ENCODE peak calls at places on chromosomes 3 and 15, in ten cellular contexts. V, H, P, W, R, Z, L, F, J and M are unnamed samples. For H3K9me3, the result is how much of the 10 kb centered on the place peaks cover.

GRCh38 chr3:143821862-143822261 is 26.4 kb downstream of the SLC9A9 start:
- DNase-seq in V (no peak), H (no peak), P (no peak), W (no peak), R (no peak), Z (no peak), L (no peak), F (no peak), J (no peak), M (no peak)

GRCh38 chr3:184300377-184300717 is 1.3 kb downstream of the PSMD2 start:
- DNase-seq in V (peak), H (no peak), P (no peak), W (no peak), R (no peak), Z (no peak), L (no peak), F (peak), J (no peak), M (no peak)

GRCh38 chr3:108441081-108441507 is 69.3 kb downstream of the MYH15 start:
- DNase-seq in V (no peak), H (peak), P (no peak), W (no peak), R (no peak), Z (no peak), L (peak), F (peak), J (no peak), M (peak)

GRCh38 chr3:94990952-94991705 is 928.3 kb downstream of the NSUN3 start:
- DNase-seq in V (no peak), H (no peak), P (no peak), W (no peak), R (no peak), Z (no peak), L (no peak), F (no peak), J (no peak), M (no peak)

GRCh38 chr3:38644016-38644661 is 5.3 kb downstream of the SCN5A start:
- DNase-seq in V (no peak), H (no peak), P (no peak), W (no peak), R (no peak), Z (no peak), L (no peak), F (no peak), J (no peak), M (no peak)

GRCh38 chr3:165462616-165463334 is 266.6 kb upstream of the SLITRK3 start:
- DNase-seq in V (no peak), H (no peak), P (no peak), W (peak), R (no peak), Z (no peak), L (no peak), F (no peak), J (no peak), M (no peak)

GRCh38 chr3:38725726-38726410 is 76.4 kb upstream of the SCN5A start:
- DNase-seq in V (no peak), H (no peak), P (peak), W (no peak), R (no peak), Z (no peak), L (no peak), F (peak), J (no peak), M (peak)

GRCh38 chr3:122921791-122922651 is 105.5 kb downstream of the SEMA5B start:
- DNase-seq in V (no peak), H (peak), P (no peak), W (no peak), R (no peak), Z (peak), L (peak), F (peak), J (no peak), M (no peak)

GRCh38 chr15:40807888-40808194 is 568 bp upstream of the DNAJC17 start:
- DNase-seq in V (no peak), H (no peak), P (no peak), W (no peak), R (no peak), Z (no peak), L (no peak), F (no peak), J (no peak), M (no peak)

GRCh38 chr3:53192608-53193007 is 31.6 kb downstream of the PRKCD start:
- DNase-seq in V (no peak), H (no peak), P (no peak), W (no peak), R (peak), Z (no peak), L (no peak), F (no peak), J (peak), M (no peak)

GRCh38 chr15:90286678-90287077 is 21.2 kb downstream of the NGRN start:
- DNase-seq in V (no peak), H (no peak), P (no peak), W (peak), R (no peak), Z (no peak), L (peak), F (peak), J (no peak), M (peak)

GRCh38 chr15:69298697-69299441 is at the start of gene PAQR5:
- DNase-seq in V (no peak), H (no peak), P (no peak), W (peak), R (peak), Z (peak), L (peak), F (peak), J (peak), M (no peak)

GRCh38 chr15:76196286-76196948 is 114.9 kb downstream of the ETFA start:
- DNase-seq in V (peak), H (no peak), P (peak), W (peak), R (peak), Z (peak), L (no peak), F (peak), J (peak), M (peak)

GRCh38 chr3:58260733-58261132 is 23.1 kb downstream of the ABHD6 start:
- DNase-seq in V (peak), H (no peak), P (no peak), W (no peak), R (no peak), Z (no peak), L (no peak), F (peak), J (no peak), M (peak)

GRCh38 chr15:66847565-66847991 is 145.5 kb downstream of the SMAD6 start:
- DNase-seq in V (no peak), H (no peak), P (no peak), W (no peak), R (peak), Z (no peak), L (no peak), F (no peak), J (no peak), M (no peak)

GRCh38 chr3:77530870-77531269 is 491.0 kb downstream of the ROBO2 start:
- DNase-seq in V (no peak), H (no peak), P (peak), W (no peak), R (no peak), Z (no peak), L (no peak), F (peak), J (no peak), M (no peak)

GRCh38 chr3:58234516-58234931 is 3.1 kb upstream of the ABHD6 start:
- DNase-seq in V (peak), H (no peak), P (peak), W (peak), R (no peak), Z (no peak), L (no peak), F (peak), J (no peak), M (peak)

GRCh38 chr3:192835818-192836468 is 81.7 kb downstream of the MB21D2 start:
- DNase-seq in V (no peak), H (no peak), P (no peak), W (peak), R (peak), Z (no peak), L (no peak), F (peak), J (no peak), M (no peak)

GRCh38 chr3:39146083-39146501 is 7.3 kb downstream of the CSRNP1 start:
- DNase-seq in V (no peak), H (no peak), P (no peak), W (peak), R (peak), Z (no peak), L (no peak), F (peak), J (no peak), M (no peak)

GRCh38 chr3:184169896-184170875 is 4.5 kb upstream of the AP2M1 start:
- DNase-seq in V (no peak), H (no peak), P (no peak), W (no peak), R (no peak), Z (no peak), L (no peak), F (no peak), J (peak), M (no peak)

GRCh38 chr3:54374214-54374855 is 252.0 kb downstream of the CACNA2D3 start:
- DNase-seq in V (peak), H (peak), P (no peak), W (peak), R (peak), Z (peak), L (peak), F (peak), J (no peak), M (no peak)

GRCh38 chr3:132800958-132801357 is 78.7 kb upstream of the NPHP3 start:
- DNase-seq in V (no peak), H (no peak), P (no peak), W (no peak), R (no peak), Z (no peak), L (no peak), F (no peak), J (no peak), M (no peak)

GRCh38 chr3:64398431-64398830 is 173.2 kb upstream of the PRICKLE2 start:
- DNase-seq in V (no peak), H (no peak), P (no peak), W (no peak), R (no peak), Z (no peak), L (no peak), F (peak), J (no peak), M (no peak)

GRCh38 chr15:25329685-25330084 is 109.1 kb downstream of the UBE3A start:
- DNase-seq in V (no peak), H (no peak), P (no peak), W (no peak), R (no peak), Z (no peak), L (no peak), F (no peak), J (no peak), M (no peak)

GRCh38 chr3:115518100-115518852 is 105.0 kb upstream of the GAP43 start:
- DNase-seq in V (peak), H (peak), P (peak), W (peak), R (no peak), Z (peak), L (peak), F (peak), J (peak), M (peak)

GRCh38 chr3:17119198-17120072 is 234.7 kb downstream of the PLCL2 start:
- DNase-seq in V (no peak), H (no peak), P (no peak), W (no peak), R (no peak), Z (no peak), L (no peak), F (no peak), J (no peak), M (no peak)

GRCh38 chr15:63843901-63844317 is 10.2 kb upstream of the HERC1 start:
- DNase-seq in V (no peak), H (no peak), P (no peak), W (no peak), R (no peak), Z (no peak), L (no peak), F (peak), J (no peak), M (no peak)

GRCh38 chr3:36496734-36497133 is 116.4 kb downstream of the STAC start:
- DNase-seq in V (peak), H (no peak), P (no peak), W (no peak), R (no peak), Z (no peak), L (no peak), F (peak), J (no peak), M (no peak)

GRCh38 chr3:183828538-183828870 is 3.1 kb upstream of the MAP6D1 start:
- DNase-seq in V (no peak), H (no peak), P (no peak), W (no peak), R (no peak), Z (no peak), L (no peak), F (no peak), J (no peak), M (no peak)

GRCh38 chr3:72482589-72483249 is 365.5 kb downstream of the SHQ1 start:
- DNase-seq in V (peak), H (no peak), P (peak), W (peak), R (peak), Z (peak), L (no peak), F (peak), J (peak), M (peak)

GRCh38 chr3:54134155-54134554 is 11.8 kb downstream of the CACNA2D3 start:
- DNase-seq in V (no peak), H (no peak), P (no peak), W (no peak), R (no peak), Z (no peak), L (no peak), F (no peak), J (no peak), M (no peak)

GRCh38 chr3:159804726-159805410 is 183.8 kb upstream of the IL12A start:
- DNase-seq in V (peak), H (peak), P (peak), W (peak), R (peak), Z (peak), L (peak), F (peak), J (no peak), M (peak)

GRCh38 chr3:17500618-17501017 is 241.8 kb downstream of the TBC1D5 start:
- DNase-seq in V (peak), H (no peak), P (no peak), W (no peak), R (no peak), Z (no peak), L (no peak), F (peak), J (no peak), M (no peak)

GRCh38 chr3:179438836-179439235 is 12.4 kb downstream of the GNB4 start:
- DNase-seq in V (no peak), H (no peak), P (no peak), W (no peak), R (no peak), Z (no peak), L (no peak), F (no peak), J (no peak), M (no peak)

GRCh38 chr15:40340038-40340739 is 550 bp downstream of the CCDC9B start:
- DNase-seq in V (no peak), H (no peak), P (no peak), W (peak), R (peak), Z (peak), L (no peak), F (peak), J (peak), M (peak)

GRCh38 chr3:13916375-13916774 is 36.5 kb upstream of the WNT7A start:
- DNase-seq in V (no peak), H (no peak), P (no peak), W (no peak), R (no peak), Z (no peak), L (no peak), F (no peak), J (no peak), M (no peak)
- H3K9me3 ChIP-seq in V (under half), H (under half), P (under half), W (under half), R (under half), Z (under half), L (under half), F (under half), J (under half), M (under half)

DNA sequence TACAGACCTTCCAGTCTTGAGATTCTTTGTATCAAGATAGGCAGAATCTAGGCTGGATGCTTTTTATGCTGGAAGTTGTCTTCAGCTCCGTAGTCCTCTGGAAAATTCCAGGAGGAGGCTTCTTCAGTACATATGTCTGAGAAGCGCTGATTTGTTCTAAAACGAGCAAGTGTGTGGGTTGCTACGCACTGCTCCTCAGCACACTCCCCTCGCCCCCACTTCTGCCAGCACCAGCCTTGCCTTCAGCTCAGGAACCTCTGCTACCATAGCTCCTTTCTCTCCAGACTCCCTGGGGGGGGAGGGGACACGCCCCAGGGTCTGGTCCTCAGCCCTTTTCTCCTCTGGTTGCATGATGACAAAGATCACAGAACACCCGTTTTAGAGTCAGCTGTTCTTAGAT is 75.5 kb upstream of the TRA2B start:
- DNase-seq in V (no peak), H (no peak), P (no peak), W (no peak), R (no peak), Z (no peak), L (no peak), F (no peak), J (no peak), M (no peak)
- H3K27ac ChIP-seq in V (no peak), H (no peak), P (no peak), W (no peak), R (no peak), Z (no peak), L (no peak), F (no peak), J (no peak), M (no peak)

GRCh38 chr3:149833241-149833640 is 20.2 kb downstream of the RNF13 start:
- DNase-seq in V (no peak), H (no peak), P (no peak), W (no peak), R (no peak), Z (no peak), L (no peak), F (peak), J (no peak), M (no peak)
- H3K9me3 ChIP-seq in V (under half), H (under half), P (under half), W (under half), R (under half), Z (under half), L (under half), F (under half), J (under half), M (under half)

GRCh38 chr3:139203752-139204151 is 140.1 kb upstream of the MRPS22 start:
- DNase-seq in V (no peak), H (no peak), P (no peak), W (no peak), R (no peak), Z (no peak), L (no peak), F (no peak), J (no peak), M (no peak)

GRCh38 chr3:139204756-139205155 is 139.1 kb upstream of the MRPS22 start:
- DNase-seq in V (peak), H (no peak), P (no peak), W (no peak), R (no peak), Z (no peak), L (no peak), F (peak), J (no peak), M (no peak)

GRCh38 chr3:139201446-139202225 is 142.2 kb upstream of the MRPS22 start:
- DNase-seq in V (no peak), H (no peak), P (no peak), W (no peak), R (no peak), Z (no peak), L (no peak), F (no peak), J (no peak), M (no peak)

GRCh38 chr3:139202959-139203349 is 140.9 kb upstream of the MRPS22 start:
- DNase-seq in V (no peak), H (no peak), P (no peak), W (no peak), R (no peak), Z (no peak), L (no peak), F (no peak), J (no peak), M (no peak)

GRCh38 chr3:139202226-139202958 is 141.4 kb upstream of the MRPS22 start:
- DNase-seq in V (peak), H (peak), P (no peak), W (no peak), R (peak), Z (no peak), L (peak), F (no peak), J (no peak), M (peak)
- H3K27ac ChIP-seq in V (no peak), H (no peak), P (no peak), W (no peak), R (no peak), Z (no peak), L (no peak), F (no peak), J (no peak), M (no peak)

GRCh38 chr3:137768361-137769320 is 4.5 kb downstream of the SOX14 start:
- DNase-seq in V (no peak), H (no peak), P (no peak), W (no peak), R (no peak), Z (no peak), L (peak), F (peak), J (no peak), M (no peak)
- H3K9me3 ChIP-seq in V (under half), H (under half), P (under half), W (under half), R (under half), Z (under half), L (under half), F (under half), J (under half), M (under half)